ENCODE peak calls at places on chromosome X, in nine cellular contexts. N is PC-3; I is K562; P is CD8-positive, alpha-beta T cell; T is pancreas; Z is LoVo; F is cerebellum; V is HCT116; J is WTC11. G is an unnamed sample.

GRCh38 chrX:14942341-14942740 is 69.1 kb downstream of the MOSPD2 start:
- DNase-seq in I (no peak), N (no peak), J (no peak), V (no peak), T (no peak), Z (no peak), P (no peak), F (no peak), G (no peak)

GRCh38 chrX:105752334-105752733 is 70.0 kb upstream of the NRK start:
- DNase-seq in J (no peak), Z (no peak), I (no peak), N (no peak), P (no peak), V (no peak), T (no peak), F (no peak), G (no peak)

GRCh38 chrX:144717682-144718081 is 529.6 kb upstream of the SPANXN1 start:
- DNase-seq in T (no peak), V (no peak), P (no peak), I (no peak), F (no peak), J (no peak), N (no peak), Z (no peak), G (no peak)

GRCh38 chrX:10744011-10744410 is 123.6 kb upstream of the MID1 start:
- DNase-seq in P (no peak), Z (no peak), N (no peak), I (no peak), F (no peak), T (no peak), V (no peak), J (no peak), G (no peak)

GRCh38 chrX:46837543-46838481 is 969 bp downstream of the RP2 start:
- DNase-seq in P (no peak), V (no peak), Z (peak; percentile 41), F (no peak), I (no peak), J (no peak), T (no peak), N (peak; percentile 55), G (no peak)

GRCh38 chrX:113644426-113644825 is 803.8 kb upstream of the AMOT start:
- DNase-seq in I (no peak), V (no peak), N (peak; percentile 31), T (no peak), P (no peak), J (no peak), Z (no peak), F (no peak), G (no peak)

GRCh38 chrX:153597351-153597750 is 1.6 kb downstream of the CCNQ start:
- DNase-seq in F (no peak), P (no peak), Z (no peak), N (no peak), V (no peak), I (no peak), T (no peak), J (no peak), G (no peak)

GRCh38 chrX:48747415-48748026 is 14.0 kb upstream of the GLOD5 start:
- DNase-seq in T (no peak), I (no peak), P (no peak), J (peak; percentile 10), F (no peak), Z (no peak), V (no peak), N (no peak), G (no peak)

GRCh38 chrX:96407501-96407900 is 277.1 kb upstream of the DIAPH2 start:
- DNase-seq in V (no peak), P (no peak), J (no peak), F (no peak), I (no peak), T (peak; percentile 2), N (peak; percentile 86), Z (peak; percentile 34), G (no peak)

GRCh38 chrX:20995829-20996228 is 378.4 kb upstream of the CNKSR2 start:
- DNase-seq in Z (no peak), F (no peak), V (no peak), J (no peak), P (no peak), I (no peak), N (no peak), T (no peak), G (no peak)

GRCh38 chrX:41045960-41046567 is 39.2 kb upstream of the USP9X start:
- DNase-seq in V (no peak), T (no peak), I (no peak), P (no peak), J (no peak), Z (no peak), F (no peak), N (no peak), G (no peak)

GRCh38 chrX:19848110-19848509 is 39.3 kb downstream of the SH3KBP1 start:
- DNase-seq in J (no peak), T (no peak), N (no peak), V (no peak), Z (no peak), I (no peak), F (no peak), P (no peak), G (no peak)

GRCh38 chrX:11703855-11704254 is 38.1 kb upstream of the ARHGAP6 start:
- DNase-seq in J (no peak), T (no peak), I (no peak), V (no peak), P (no peak), Z (no peak), N (no peak), F (no peak), G (no peak)

GRCh38 chrX:626745-627509 is 3.7 kb upstream of the SHOX start:
- DNase-seq in N (no peak), V (no peak), P (no peak), I (no peak), T (no peak), F (no peak), Z (no peak), J (no peak), G (no peak)

GRCh38 chrX:106995678-106996077 is 4.3 kb downstream of the MORC4 start:
- DNase-seq in J (no peak), P (no peak), F (no peak), N (no peak), I (no peak), T (no peak), Z (no peak), V (no peak), G (no peak)

G was measured in NK-92 treated with Interleukin-12 subunit alpha and Interleukin-12 subunit beta, amount 100 ng/mL, for 24 hours.